ENCODE peak calls at places on chromosomes 7 and 10, in five cellular contexts. One of them, this sample, is unnamed.
A peak's percentile ranks its signal among the peaks of the same experiment; 100 is the strongest.

GRCh38 chr10:124879136-124879535 is 62.8 kb upstream of the ZRANB1 start:
- DNase-seq in mesothelial cell of epicardium: no peak
- DNase-seq in AG04450: no peak
- DNase-seq in IMR-90: no peak
- DNase-seq in ovary: no peak
- DNase-seq in this sample: no peak

GRCh38 chr10:11901454-11902431 is 78.6 kb downstream of the PROSER2 start:
- DNase-seq in AG04450: no peak
- DNase-seq in mesothelial cell of epicardium: no peak
- DNase-seq in ovary: no peak
- DNase-seq in IMR-90: peak; percentile 10
- DNase-seq in this sample: no peak

GRCh38 chr10:69558559-69558958 is 14.7 kb downstream of the NEUROG3 start:
- DNase-seq in mesothelial cell of epicardium: no peak
- DNase-seq in ovary: no peak
- DNase-seq in IMR-90: no peak
- DNase-seq in AG04450: no peak
- DNase-seq in this sample: no peak

GRCh38 chr7:151085691-151086620 is at the start of gene AGAP3:
- DNase-seq in AG04450: no peak
- DNase-seq in IMR-90: peak; percentile 70
- DNase-seq in ovary: peak; percentile 82
- DNase-seq in mesothelial cell of epicardium: peak; percentile 65
- DNase-seq in this sample: peak; percentile 52

GRCh38 chr10:100710151-100710871 is 35.1 kb upstream of the PAX2 start:
- DNase-seq in IMR-90: no peak
- DNase-seq in AG04450: no peak
- DNase-seq in ovary: no peak
- DNase-seq in mesothelial cell of epicardium: no peak
- DNase-seq in this sample: no peak

GRCh38 chr7:134370135-134370534 is 53.4 kb upstream of the SLC35B4 start:
- DNase-seq in AG04450: no peak
- DNase-seq in IMR-90: no peak
- DNase-seq in ovary: no peak
- DNase-seq in mesothelial cell of epicardium: no peak
- DNase-seq in this sample: no peak

GRCh38 chr10:107814865-107815487 is 650.5 kb upstream of the SORCS1 start:
- DNase-seq in IMR-90: peak; percentile 5
- DNase-seq in AG04450: no peak
- DNase-seq in ovary: no peak
- DNase-seq in mesothelial cell of epicardium: no peak
- DNase-seq in this sample: no peak

GRCh38 chr7:106260136-106260561 is 24.6 kb downstream of the NAMPT start:
- DNase-seq in IMR-90: no peak
- DNase-seq in mesothelial cell of epicardium: no peak
- DNase-seq in AG04450: no peak
- DNase-seq in ovary: no peak
- DNase-seq in this sample: no peak

GRCh38 chr10:111410740-111411139 is 333.9 kb downstream of the ADRA2A start:
- DNase-seq in AG04450: no peak
- DNase-seq in mesothelial cell of epicardium: no peak
- DNase-seq in ovary: no peak
- DNase-seq in IMR-90: no peak
- DNase-seq in this sample: no peak

GRCh38 chr10:44417761-44418160 is 32.9 kb upstream of the CXCL12 start:
- DNase-seq in mesothelial cell of epicardium: no peak
- DNase-seq in ovary: no peak
- DNase-seq in IMR-90: no peak
- DNase-seq in AG04450: no peak
- DNase-seq in this sample: no peak

GRCh38 chr7:17528636-17529035 is 230.2 kb downstream of the AHR start:
- DNase-seq in AG04450: no peak
- DNase-seq in mesothelial cell of epicardium: no peak
- DNase-seq in IMR-90: peak; percentile 10
- DNase-seq in ovary: no peak
- DNase-seq in this sample: no peak

GRCh38 chr7:8719102-8719501 is 285.7 kb downstream of the NXPH1 start:
- DNase-seq in ovary: no peak
- DNase-seq in IMR-90: no peak
- DNase-seq in mesothelial cell of epicardium: no peak
- DNase-seq in AG04450: no peak
- DNase-seq in this sample: no peak

GRCh38 chr10:36725581-36726520 is 399.5 kb upstream of the ANKRD30A start:
- DNase-seq in IMR-90: peak; percentile 88
- DNase-seq in mesothelial cell of epicardium: no peak
- DNase-seq in AG04450: peak; percentile 45
- DNase-seq in ovary: no peak
- DNase-seq in this sample: no peak

GRCh38 chr7:122132341-122132740 is 11.7 kb downstream of the AASS start:
- DNase-seq in AG04450: no peak
- DNase-seq in mesothelial cell of epicardium: no peak
- DNase-seq in ovary: no peak
- DNase-seq in IMR-90: peak; percentile 66
- DNase-seq in this sample: no peak

GRCh38 chr10:32095116-32095733 is 39.0 kb upstream of the KIF5B start:
- DNase-seq in mesothelial cell of epicardium: no peak
- DNase-seq in AG04450: no peak
- DNase-seq in IMR-90: no peak
- DNase-seq in ovary: no peak
- DNase-seq in this sample: no peak

GRCh38 chr7:112594397-112594796 is 113.6 kb downstream of the LSMEM1 start:
- DNase-seq in mesothelial cell of epicardium: no peak
- DNase-seq in AG04450: no peak
- DNase-seq in IMR-90: peak; percentile 1
- DNase-seq in ovary: no peak
- DNase-seq in this sample: no peak

GRCh38 chr10:123200510-123200909 is 46.3 kb downstream of the BUB3 start:
- DNase-seq in IMR-90: no peak
- DNase-seq in mesothelial cell of epicardium: no peak
- DNase-seq in ovary: no peak
- DNase-seq in AG04450: no peak
- DNase-seq in this sample: no peak

DNA sequence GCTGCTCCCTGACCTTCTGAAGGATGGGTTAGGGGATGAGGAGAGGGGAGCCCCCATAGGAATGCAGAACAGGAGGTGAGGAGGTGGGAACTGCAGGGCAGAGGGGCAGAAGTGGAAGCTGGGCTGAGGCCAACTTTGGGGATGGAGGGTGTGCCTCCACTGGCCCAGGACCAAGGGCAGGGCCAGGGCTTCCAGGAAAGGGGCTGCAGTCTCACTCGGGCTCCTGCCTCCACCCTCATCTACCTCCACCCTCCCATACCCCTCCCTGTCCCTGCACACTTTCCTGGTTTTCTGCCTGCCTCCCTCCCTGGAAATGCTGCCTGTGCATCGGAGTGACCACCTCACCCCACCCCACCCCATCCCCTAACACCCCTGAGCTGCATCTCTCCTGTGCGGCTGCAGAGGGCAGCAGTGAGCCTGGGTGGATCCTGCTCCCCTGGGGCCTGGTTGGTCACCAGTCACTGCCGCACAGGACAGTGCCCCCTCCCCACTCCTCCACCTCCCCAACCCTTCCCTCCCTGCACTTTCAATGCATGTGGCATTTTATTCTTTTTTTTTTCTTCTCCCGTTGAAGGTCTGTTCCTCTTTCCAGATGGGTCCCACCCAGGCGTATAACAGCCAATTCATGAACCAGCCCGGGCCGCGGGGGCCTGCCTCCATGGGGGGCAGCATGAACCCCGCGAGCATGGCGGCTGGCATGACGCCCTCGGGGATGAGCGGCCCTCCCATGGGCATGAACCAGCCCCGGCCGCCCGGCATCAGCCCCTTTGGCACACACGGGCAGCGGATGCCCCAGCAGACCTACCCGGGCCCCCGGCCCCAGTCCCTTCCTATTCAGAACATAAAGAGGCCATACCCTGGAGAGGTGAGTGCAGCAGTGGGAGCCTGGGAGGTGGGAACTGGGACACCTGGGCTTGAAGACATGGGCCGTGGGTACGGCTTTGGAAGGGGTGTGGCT is 54.2 kb upstream of the PPIF start:
- DNase-seq in ovary: no peak
- DNase-seq in IMR-90: no peak
- DNase-seq in AG04450: no peak
- DNase-seq in mesothelial cell of epicardium: no peak
- DNase-seq in this sample: no peak
- TF ChIP-seq CTCF in ovary: no peak
- TF ChIP-seq CTCF in IMR-90: peak; percentile 42
- TF ChIP-seq CTCF in AG04450: peak; percentile 50
- TF ChIP-seq CTCF in mesothelial cell of epicardium: no peak
- TF ChIP-seq CTCF in this sample: no peak

GRCh38 chr10:23517155-23517554 is 78.3 kb downstream of the OTUD1 start:
- DNase-seq in ovary: no peak
- DNase-seq in mesothelial cell of epicardium: no peak
- DNase-seq in IMR-90: no peak
- DNase-seq in AG04450: no peak
- DNase-seq in this sample: no peak

GRCh38 chr10:23514321-23514720 is 75.4 kb downstream of the OTUD1 start:
- DNase-seq in IMR-90: no peak
- DNase-seq in AG04450: no peak
- DNase-seq in mesothelial cell of epicardium: no peak
- DNase-seq in ovary: no peak
- DNase-seq in this sample: no peak

GRCh38 chr10:23512355-23513058 is 73.6 kb downstream of the OTUD1 start:
- DNase-seq in ovary: no peak
- DNase-seq in mesothelial cell of epicardium: no peak
- DNase-seq in IMR-90: peak; percentile 57
- DNase-seq in AG04450: no peak
- DNase-seq in this sample: no peak

GRCh38 chr10:23521735-23522134 is 82.9 kb downstream of the OTUD1 start:
- DNase-seq in ovary: no peak
- DNase-seq in AG04450: no peak
- DNase-seq in IMR-90: no peak
- DNase-seq in mesothelial cell of epicardium: no peak
- DNase-seq in this sample: no peak

DNA sequence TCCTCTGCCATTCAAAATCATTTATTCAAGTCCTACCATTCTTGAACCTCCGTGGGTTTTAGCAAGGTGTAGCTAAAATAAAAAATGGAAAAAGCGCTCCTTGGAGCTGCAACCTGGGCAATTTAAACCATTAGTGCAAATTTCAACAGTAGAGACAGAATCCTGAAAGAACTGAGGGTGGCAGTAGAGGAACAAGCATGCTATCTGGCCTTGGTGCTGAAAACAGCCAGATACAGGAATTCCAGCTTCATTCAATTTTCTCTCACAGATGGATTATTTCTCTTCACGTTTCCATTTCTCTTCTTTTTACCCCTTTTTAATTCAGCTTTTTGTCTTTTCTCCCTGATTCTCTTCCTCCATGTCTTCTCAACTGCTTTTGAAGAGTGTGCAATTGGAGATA is 77.7 kb downstream of the OTUD1 start:
- DNase-seq in IMR-90: peak; percentile 12
- DNase-seq in mesothelial cell of epicardium: no peak
- DNase-seq in AG04450: no peak
- DNase-seq in ovary: no peak
- DNase-seq in this sample: no peak
- TF ChIP-seq CTCF in IMR-90: peak; percentile 43
- TF ChIP-seq CTCF in mesothelial cell of epicardium: no peak
- TF ChIP-seq CTCF in AG04450: peak; percentile 55
- TF ChIP-seq CTCF in ovary: no peak
- TF ChIP-seq CTCF in this sample: no peak

GRCh38 chr7:77930496-77930895 is 131.9 kb downstream of the PHTF2 start:
- DNase-seq in IMR-90: no peak
- DNase-seq in mesothelial cell of epicardium: no peak
- DNase-seq in ovary: no peak
- DNase-seq in AG04450: no peak
- DNase-seq in this sample: no peak

GRCh38 chr7:77940647-77941046 is 142.1 kb downstream of the PHTF2 start:
- DNase-seq in AG04450: peak; percentile 6
- DNase-seq in IMR-90: peak; percentile 48
- DNase-seq in ovary: peak; percentile 8
- DNase-seq in mesothelial cell of epicardium: no peak
- DNase-seq in this sample: no peak

GRCh38 chr7:77933394-77933793 is 134.8 kb downstream of the PHTF2 start:
- DNase-seq in ovary: no peak
- DNase-seq in mesothelial cell of epicardium: no peak
- DNase-seq in AG04450: no peak
- DNase-seq in IMR-90: peak; percentile 60
- DNase-seq in this sample: no peak

GRCh38 chr7:77931841-77932240 is 133.3 kb downstream of the PHTF2 start:
- DNase-seq in ovary: no peak
- DNase-seq in IMR-90: no peak
- DNase-seq in mesothelial cell of epicardium: no peak
- DNase-seq in AG04450: no peak
- DNase-seq in this sample: no peak

DNA sequence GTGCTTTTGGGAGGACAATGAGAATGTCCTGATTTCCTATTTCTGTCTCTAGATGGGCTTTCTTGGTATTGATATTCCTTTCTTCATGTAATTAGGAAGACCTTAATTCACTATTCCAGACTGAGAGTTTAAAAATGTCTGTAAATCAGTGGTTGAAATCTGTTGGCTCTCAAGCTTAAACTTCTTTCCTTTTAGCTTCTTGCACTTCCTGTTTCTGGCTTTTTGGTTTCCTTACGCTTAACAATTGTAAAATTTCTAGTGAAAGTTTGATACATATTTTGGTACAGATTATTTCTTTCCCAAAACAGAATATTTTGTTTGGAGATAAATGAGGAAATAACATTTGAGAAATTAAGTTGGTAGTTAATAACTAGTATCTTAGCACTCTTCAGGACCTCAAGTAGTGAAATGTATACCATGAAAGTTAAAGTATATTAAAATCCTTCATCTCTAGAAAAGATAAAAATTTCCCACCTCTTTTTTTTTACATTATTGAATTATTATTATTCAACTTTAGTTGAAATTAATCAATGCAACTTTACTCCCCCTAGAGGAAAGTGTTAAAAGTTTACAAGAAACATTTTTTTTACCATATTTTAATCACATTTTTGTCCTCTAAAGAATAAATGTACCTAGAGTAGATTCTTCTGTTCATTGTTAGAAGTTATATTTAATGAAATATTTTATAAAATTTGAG is 137.2 kb downstream of the PHTF2 start:
- DNase-seq in IMR-90: no peak
- DNase-seq in mesothelial cell of epicardium: no peak
- DNase-seq in ovary: no peak
- DNase-seq in AG04450: no peak
- DNase-seq in this sample: no peak
- TF ChIP-seq CTCF in IMR-90: peak; percentile 49
- TF ChIP-seq CTCF in mesothelial cell of epicardium: peak; percentile 74
- TF ChIP-seq CTCF in ovary: no peak
- TF ChIP-seq CTCF in AG04450: peak; percentile 31
- TF ChIP-seq CTCF in this sample: no peak

DNA sequence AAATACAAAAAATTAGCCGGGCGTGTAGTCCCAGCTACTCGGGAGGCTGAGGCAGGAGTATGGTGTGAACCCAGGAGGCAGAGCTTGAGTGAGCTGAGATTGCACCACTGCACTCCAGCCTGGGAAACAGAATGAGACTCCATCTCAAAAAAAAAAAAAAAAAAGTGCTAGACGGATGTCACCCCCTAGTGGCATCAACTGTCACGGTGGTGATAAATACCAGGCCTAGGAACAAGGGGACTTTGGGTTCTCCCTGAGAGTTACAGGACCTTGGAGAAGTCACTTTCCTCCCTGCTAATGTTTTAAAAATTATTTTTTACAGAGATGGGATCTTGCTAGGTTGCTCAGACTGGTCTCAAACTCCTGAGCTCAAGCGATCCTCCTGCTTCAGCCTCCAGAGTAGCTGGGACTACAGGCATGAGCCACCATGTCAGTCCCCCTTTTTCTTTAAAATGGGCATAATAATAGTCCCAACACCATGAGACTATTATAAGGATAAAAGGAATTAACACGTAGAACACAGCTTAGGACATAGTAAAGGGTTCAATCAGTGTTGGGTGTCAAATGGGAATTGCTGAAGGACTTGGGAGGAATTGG is 2.6 kb upstream of the TMEM130 start:
- DNase-seq in AG04450: no peak
- DNase-seq in mesothelial cell of epicardium: no peak
- DNase-seq in IMR-90: no peak
- DNase-seq in ovary: no peak
- DNase-seq in this sample: no peak
- TF ChIP-seq CTCF in AG04450: peak; percentile 14
- TF ChIP-seq CTCF in mesothelial cell of epicardium: no peak
- TF ChIP-seq CTCF in IMR-90: peak; percentile 23
- TF ChIP-seq CTCF in ovary: no peak
- TF ChIP-seq CTCF in this sample: no peak

This sample was measured in activated B cell treated with CpG ODN at 0.5 μM for 24 hours.